ENCODE peak calls at places on chromosomes 7 and 10, in four cellular contexts. One of them, this sample, is unnamed. For H3K9me3 and H3K4me1, the result is how much of the 10 kb centered on the place peaks cover.

GRCh38 chr7:11256501-11256900 is 282.8 kb downstream of the PHF14 start:
- DNase-seq in keratinocyte: no peak
- DNase-seq in esophagus squamous epithelium: no peak
- DNase-seq in Peyer's patch: no peak
- DNase-seq in this sample: no peak

GRCh38 chr7:48904975-48905374 is 19.4 kb upstream of the CDC14C start:
- DNase-seq in keratinocyte: no peak
- DNase-seq in esophagus squamous epithelium: no peak
- DNase-seq in Peyer's patch: no peak
- DNase-seq in this sample: no peak

GRCh38 chr7:35802102-35802466 is 1.2 kb downstream of the SEPTIN7 start:
- DNase-seq in keratinocyte: no peak
- DNase-seq in esophagus squamous epithelium: no peak
- DNase-seq in Peyer's patch: no peak
- DNase-seq in this sample: no peak

GRCh38 chr7:153934048-153934447 is 118.2 kb upstream of the DPP6 start:
- DNase-seq in keratinocyte: no peak
- DNase-seq in esophagus squamous epithelium: no peak
- DNase-seq in Peyer's patch: no peak
- DNase-seq in this sample: no peak

GRCh38 chr10:78852856-78853255 is 215.9 kb upstream of the ZMIZ1 start:
- DNase-seq in keratinocyte: no peak
- DNase-seq in esophagus squamous epithelium: no peak
- DNase-seq in Peyer's patch: peak
- DNase-seq in this sample: no peak

GRCh38 chr7:138726288-138726687 is 25.1 kb upstream of the SVOPL start:
- DNase-seq in keratinocyte: no peak
- DNase-seq in esophagus squamous epithelium: no peak
- DNase-seq in Peyer's patch: no peak
- DNase-seq in this sample: no peak

GRCh38 chr7:71497233-71497946 is 365.4 kb downstream of the GALNT17 start:
- DNase-seq in keratinocyte: no peak
- DNase-seq in esophagus squamous epithelium: no peak
- DNase-seq in Peyer's patch: no peak
- DNase-seq in this sample: no peak

GRCh38 chr7:151503902-151504714 is 15.6 kb downstream of the RHEB start:
- DNase-seq in keratinocyte: no peak
- DNase-seq in esophagus squamous epithelium: no peak
- DNase-seq in Peyer's patch: no peak
- DNase-seq in this sample: no peak

GRCh38 chr7:104767826-104768536 is 246.0 kb upstream of the KMT2E start:
- DNase-seq in keratinocyte: no peak
- DNase-seq in esophagus squamous epithelium: no peak
- DNase-seq in Peyer's patch: no peak
- DNase-seq in this sample: no peak

GRCh38 chr7:39580150-39580874 is 14.1 kb downstream of the YAE1 start:
- DNase-seq in keratinocyte: peak
- DNase-seq in esophagus squamous epithelium: no peak
- DNase-seq in Peyer's patch: peak
- DNase-seq in this sample: no peak

GRCh38 chr7:100894860-100895700 is 608 bp downstream of the ACHE start:
- DNase-seq in keratinocyte: no peak
- DNase-seq in esophagus squamous epithelium: no peak
- DNase-seq in Peyer's patch: peak
- DNase-seq in this sample: no peak

GRCh38 chr10:124087672-124088634 is 5.4 kb downstream of the CHST15 start:
- DNase-seq in keratinocyte: no peak
- DNase-seq in esophagus squamous epithelium: no peak
- DNase-seq in Peyer's patch: peak
- DNase-seq in this sample: no peak

GRCh38 chr10:77223532-77224460 is 413.8 kb downstream of the KCNMA1 start:
- DNase-seq in keratinocyte: no peak
- DNase-seq in esophagus squamous epithelium: no peak
- DNase-seq in Peyer's patch: no peak
- DNase-seq in this sample: no peak

GRCh38 chr7:13713092-13713491 is 276.4 kb downstream of the ETV1 start:
- DNase-seq in keratinocyte: no peak
- DNase-seq in esophagus squamous epithelium: no peak
- DNase-seq in Peyer's patch: no peak
- DNase-seq in this sample: no peak
- H3K9me3 ChIP-seq in keratinocyte: under half
- H3K9me3 ChIP-seq in esophagus squamous epithelium: under half
- H3K9me3 ChIP-seq in Peyer's patch: under half
- H3K9me3 ChIP-seq in this sample: under half

DNA sequence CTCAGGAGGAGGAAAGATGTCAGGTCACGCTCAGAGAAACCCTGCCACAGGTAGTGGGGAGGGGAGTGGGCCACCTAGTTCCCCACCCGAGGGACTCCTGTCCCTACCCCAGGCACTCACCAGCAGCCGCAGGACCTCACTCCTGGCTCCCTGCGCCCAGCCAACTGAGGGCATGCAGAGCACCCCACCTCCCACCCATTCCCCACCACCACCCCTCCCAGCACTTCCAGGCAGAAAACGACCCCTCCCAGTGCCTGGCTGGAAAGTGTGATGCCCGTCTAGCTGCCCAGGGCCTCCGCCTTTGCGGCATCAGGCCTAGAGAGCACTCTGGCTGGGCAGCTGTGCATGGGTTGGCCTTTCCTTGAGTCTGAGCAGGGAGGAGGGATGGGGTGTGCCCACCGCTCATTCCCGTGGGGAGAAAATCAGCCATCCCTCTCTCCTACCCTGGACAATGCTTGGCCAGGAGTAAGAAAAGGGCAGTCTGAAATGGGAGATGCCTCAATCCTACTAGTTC is 1.4 kb downstream of the C10orf105 start:
- DNase-seq in keratinocyte: no peak
- DNase-seq in esophagus squamous epithelium: no peak
- DNase-seq in Peyer's patch: no peak
- DNase-seq in this sample: no peak
- H3K4me1 ChIP-seq in keratinocyte: under half
- H3K4me1 ChIP-seq in esophagus squamous epithelium: under half
- H3K4me1 ChIP-seq in Peyer's patch: under half
- H3K4me1 ChIP-seq in this sample: half or more

GRCh38 chr10:125129076-125129458 is 31.3 kb downstream of the CTBP2 start:
- DNase-seq in keratinocyte: no peak
- DNase-seq in esophagus squamous epithelium: no peak
- DNase-seq in Peyer's patch: no peak
- DNase-seq in this sample: no peak
- H3K9me3 ChIP-seq in keratinocyte: under half
- H3K9me3 ChIP-seq in esophagus squamous epithelium: under half
- H3K9me3 ChIP-seq in Peyer's patch: under half
- H3K9me3 ChIP-seq in this sample: under half

GRCh38 chr7:1011297-1012003 is 28.5 kb downstream of the CYP2W1 start:
- DNase-seq in keratinocyte: no peak
- DNase-seq in esophagus squamous epithelium: no peak
- DNase-seq in Peyer's patch: no peak
- DNase-seq in this sample: no peak
- H3K4me1 ChIP-seq in keratinocyte: under half
- H3K4me1 ChIP-seq in esophagus squamous epithelium: under half
- H3K4me1 ChIP-seq in Peyer's patch: under half
- H3K4me1 ChIP-seq in this sample: under half

GRCh38 chr7:158527038-158527437 is 60.6 kb downstream of the PTPRN2 start:
- DNase-seq in keratinocyte: no peak
- DNase-seq in esophagus squamous epithelium: no peak
- DNase-seq in Peyer's patch: no peak
- DNase-seq in this sample: no peak

GRCh38 chr7:158527495-158527894 is 60.1 kb downstream of the PTPRN2 start:
- DNase-seq in keratinocyte: no peak
- DNase-seq in esophagus squamous epithelium: no peak
- DNase-seq in Peyer's patch: no peak
- DNase-seq in this sample: no peak

GRCh38 chr7:158526531-158526930 is 61.1 kb downstream of the PTPRN2 start:
- DNase-seq in keratinocyte: no peak
- DNase-seq in esophagus squamous epithelium: no peak
- DNase-seq in Peyer's patch: no peak
- DNase-seq in this sample: no peak

GRCh38 chr7:158525648-158526484 is 61.8 kb downstream of the PTPRN2 start:
- DNase-seq in keratinocyte: no peak
- DNase-seq in esophagus squamous epithelium: no peak
- DNase-seq in Peyer's patch: no peak
- DNase-seq in this sample: no peak

GRCh38 chr7:158524749-158525635 is 62.6 kb downstream of the PTPRN2 start:
- DNase-seq in keratinocyte: no peak
- DNase-seq in esophagus squamous epithelium: no peak
- DNase-seq in Peyer's patch: no peak
- DNase-seq in this sample: no peak
- H3K9me3 ChIP-seq in keratinocyte: under half
- H3K9me3 ChIP-seq in esophagus squamous epithelium: under half
- H3K9me3 ChIP-seq in Peyer's patch: under half
- H3K9me3 ChIP-seq in this sample: under half

DNA sequence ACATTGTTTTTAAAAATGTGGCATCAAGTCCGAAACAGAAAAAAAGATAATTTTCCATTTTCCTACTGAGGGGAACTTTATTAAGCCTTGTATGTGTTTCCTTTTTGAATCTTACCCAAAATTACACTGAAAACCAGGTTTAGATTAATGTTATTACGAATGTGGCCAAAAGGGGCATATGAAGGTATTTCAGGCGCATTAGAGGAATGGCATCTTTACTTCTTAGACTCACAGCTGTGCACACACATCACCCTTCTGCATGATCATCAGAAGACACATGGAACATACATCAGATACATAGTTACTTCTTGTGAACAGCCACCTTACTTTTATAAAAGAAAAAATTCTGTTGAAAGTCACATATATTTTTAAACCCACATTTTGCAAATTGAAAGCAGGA is 58.6 kb upstream of the ZPBP start:
- DNase-seq in keratinocyte: no peak
- DNase-seq in esophagus squamous epithelium: no peak
- DNase-seq in Peyer's patch: no peak
- DNase-seq in this sample: no peak
- H3K4me1 ChIP-seq in keratinocyte: under half
- H3K4me1 ChIP-seq in esophagus squamous epithelium: under half
- H3K4me1 ChIP-seq in Peyer's patch: under half
- H3K4me1 ChIP-seq in this sample: under half

DNA sequence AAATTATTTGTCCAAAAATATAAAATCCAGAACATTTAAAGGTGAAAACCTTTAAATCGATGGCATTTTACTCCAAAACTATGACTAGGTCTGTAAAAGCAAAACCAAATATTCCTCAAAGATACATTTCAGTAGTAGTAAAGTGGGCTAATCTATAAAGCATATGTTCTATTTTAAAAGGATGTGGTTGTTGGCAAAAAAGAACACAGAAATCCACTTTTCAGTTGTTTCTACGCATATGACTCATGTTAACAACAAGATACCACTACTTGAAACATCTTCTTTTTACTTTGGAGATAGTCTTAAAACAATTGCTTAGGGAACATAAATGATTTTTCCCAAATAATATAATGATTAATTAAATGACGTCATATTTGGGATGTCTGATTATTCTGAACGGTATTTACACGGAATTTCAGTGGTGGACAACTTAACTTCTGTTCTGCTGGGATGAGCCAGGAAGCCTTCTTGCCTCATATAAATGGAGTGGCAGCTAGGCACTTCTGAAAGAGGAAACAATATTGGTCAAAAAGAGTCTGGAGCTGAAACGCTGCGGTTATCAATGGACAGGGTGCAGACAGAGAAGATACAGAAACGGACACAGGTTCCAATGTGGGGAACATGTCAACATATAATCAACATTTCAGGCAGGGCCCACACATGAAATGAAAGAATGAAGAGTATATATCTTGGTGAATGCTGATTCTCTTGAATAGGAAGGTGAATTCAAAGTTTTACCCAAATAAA is 78.5 kb downstream of the ETV1 start:
- DNase-seq in keratinocyte: no peak
- DNase-seq in esophagus squamous epithelium: no peak
- DNase-seq in Peyer's patch: no peak
- DNase-seq in this sample: no peak
- H3K9me3 ChIP-seq in keratinocyte: under half
- H3K9me3 ChIP-seq in esophagus squamous epithelium: under half
- H3K9me3 ChIP-seq in Peyer's patch: under half
- H3K9me3 ChIP-seq in this sample: under half

DNA sequence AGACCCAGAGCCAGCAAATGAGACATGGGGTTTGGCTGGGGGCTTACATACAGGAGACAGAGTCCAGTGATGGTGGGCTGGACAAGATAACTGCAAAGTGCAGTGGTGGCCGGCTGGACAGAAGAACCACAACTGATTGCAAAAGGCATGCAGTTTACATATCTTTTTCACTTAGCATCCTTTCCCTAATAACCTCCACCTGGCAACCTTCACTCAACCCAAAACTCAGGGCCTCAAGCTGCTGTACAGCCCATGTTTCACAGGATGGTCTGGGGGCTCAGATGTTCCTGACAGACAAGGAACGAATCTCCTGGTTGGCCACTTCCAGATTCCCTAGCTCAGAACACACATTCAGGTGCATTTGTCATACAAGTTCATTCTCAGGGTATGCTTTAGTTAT is 7.8 kb upstream of the PDCD4 start:
- DNase-seq in keratinocyte: no peak
- DNase-seq in esophagus squamous epithelium: no peak
- DNase-seq in Peyer's patch: no peak
- DNase-seq in this sample: no peak
- H3K4me1 ChIP-seq in keratinocyte: under half
- H3K4me1 ChIP-seq in esophagus squamous epithelium: half or more
- H3K4me1 ChIP-seq in Peyer's patch: half or more
- H3K4me1 ChIP-seq in this sample: half or more